ENCODE peak calls at places on chromosomes 11 and 22, in four cellular contexts. One of them, this sample, is unnamed.

GRCh38 chr22:49086606-49087157 is 741.0 kb downstream of the BRD1 start:
- DNase-seq in H1: no peak
- DNase-seq in IMR-90: no peak
- DNase-seq in mesendoderm: no peak
- DNase-seq in this sample: no peak

GRCh38 chr22:31093090-31093850 is 12.2 kb downstream of the SMTN start:
- DNase-seq in H1: peak; percentile 48
- DNase-seq in mesendoderm: no peak
- DNase-seq in IMR-90: no peak
- DNase-seq in this sample: peak; percentile 24

GRCh38 chr11:10743354-10744035 is 7.6 kb upstream of the CTR9 start:
- DNase-seq in H1: no peak
- DNase-seq in IMR-90: no peak
- DNase-seq in mesendoderm: no peak
- DNase-seq in this sample: no peak

GRCh38 chr22:35630387-35630793 is 13.3 kb upstream of the MB start:
- DNase-seq in IMR-90: peak; percentile 63
- DNase-seq in H1: no peak
- DNase-seq in mesendoderm: peak; percentile 87
- DNase-seq in this sample: peak; percentile 57

GRCh38 chr22:32053165-32053755 is 10.2 kb downstream of the SLC5A1 start:
- DNase-seq in IMR-90: no peak
- DNase-seq in H1: no peak
- DNase-seq in mesendoderm: no peak
- DNase-seq in this sample: no peak

GRCh38 chr11:14617241-14618027 is 26.2 kb upstream of the PDE3B start:
- DNase-seq in H1: no peak
- DNase-seq in mesendoderm: no peak
- DNase-seq in IMR-90: no peak
- DNase-seq in this sample: no peak

GRCh38 chr11:103892603-103893002 is 143.8 kb upstream of the DDI1 start:
- DNase-seq in H1: no peak
- DNase-seq in mesendoderm: peak; percentile 58
- DNase-seq in IMR-90: peak; percentile 83
- DNase-seq in this sample: no peak

GRCh38 chr11:2209370-2209801 is 37.8 kb upstream of the TH start:
- DNase-seq in H1: peak; percentile 41
- DNase-seq in mesendoderm: no peak
- DNase-seq in IMR-90: no peak
- DNase-seq in this sample: peak; percentile 18

GRCh38 chr11:50088231-50088630 is 55.6 kb downstream of the OR4C45 start:
- DNase-seq in H1: no peak
- DNase-seq in mesendoderm: no peak
- DNase-seq in IMR-90: no peak
- DNase-seq in this sample: no peak

GRCh38 chr22:35971418-35972119 is 57.1 kb downstream of the RBFOX2 start:
- DNase-seq in mesendoderm: peak; percentile 53
- DNase-seq in IMR-90: peak; percentile 93
- DNase-seq in H1: no peak
- DNase-seq in this sample: no peak

GRCh38 chr11:74570266-74571061 is 21.9 kb upstream of the POLD3 start:
- DNase-seq in H1: peak; percentile 50
- DNase-seq in mesendoderm: peak; percentile 64
- DNase-seq in IMR-90: peak; percentile 53
- DNase-seq in this sample: peak; percentile 57

GRCh38 chr11:115256326-115257197 is 247.7 kb downstream of the CADM1 start:
- DNase-seq in IMR-90: no peak
- DNase-seq in mesendoderm: peak; percentile 79
- DNase-seq in H1: no peak
- DNase-seq in this sample: peak; percentile 41

GRCh38 chr11:69930081-69931059 is 111.2 kb upstream of the FGF3 start:
- DNase-seq in H1: no peak
- DNase-seq in mesendoderm: no peak
- DNase-seq in IMR-90: no peak
- DNase-seq in this sample: no peak

GRCh38 chr11:69931060-69931910 is 112.1 kb upstream of the FGF3 start:
- DNase-seq in IMR-90: no peak
- DNase-seq in H1: no peak
- DNase-seq in mesendoderm: no peak
- DNase-seq in this sample: no peak

GRCh38 chr11:69935941-69936505 is 116.8 kb upstream of the FGF3 start:
- DNase-seq in H1: no peak
- DNase-seq in mesendoderm: no peak
- DNase-seq in IMR-90: no peak
- DNase-seq in this sample: no peak

GRCh38 chr11:69934861-69935494 is 115.8 kb upstream of the FGF3 start:
- DNase-seq in IMR-90: peak; percentile 27
- DNase-seq in H1: no peak
- DNase-seq in mesendoderm: peak; percentile 29
- DNase-seq in this sample: peak; percentile 82

DNA sequence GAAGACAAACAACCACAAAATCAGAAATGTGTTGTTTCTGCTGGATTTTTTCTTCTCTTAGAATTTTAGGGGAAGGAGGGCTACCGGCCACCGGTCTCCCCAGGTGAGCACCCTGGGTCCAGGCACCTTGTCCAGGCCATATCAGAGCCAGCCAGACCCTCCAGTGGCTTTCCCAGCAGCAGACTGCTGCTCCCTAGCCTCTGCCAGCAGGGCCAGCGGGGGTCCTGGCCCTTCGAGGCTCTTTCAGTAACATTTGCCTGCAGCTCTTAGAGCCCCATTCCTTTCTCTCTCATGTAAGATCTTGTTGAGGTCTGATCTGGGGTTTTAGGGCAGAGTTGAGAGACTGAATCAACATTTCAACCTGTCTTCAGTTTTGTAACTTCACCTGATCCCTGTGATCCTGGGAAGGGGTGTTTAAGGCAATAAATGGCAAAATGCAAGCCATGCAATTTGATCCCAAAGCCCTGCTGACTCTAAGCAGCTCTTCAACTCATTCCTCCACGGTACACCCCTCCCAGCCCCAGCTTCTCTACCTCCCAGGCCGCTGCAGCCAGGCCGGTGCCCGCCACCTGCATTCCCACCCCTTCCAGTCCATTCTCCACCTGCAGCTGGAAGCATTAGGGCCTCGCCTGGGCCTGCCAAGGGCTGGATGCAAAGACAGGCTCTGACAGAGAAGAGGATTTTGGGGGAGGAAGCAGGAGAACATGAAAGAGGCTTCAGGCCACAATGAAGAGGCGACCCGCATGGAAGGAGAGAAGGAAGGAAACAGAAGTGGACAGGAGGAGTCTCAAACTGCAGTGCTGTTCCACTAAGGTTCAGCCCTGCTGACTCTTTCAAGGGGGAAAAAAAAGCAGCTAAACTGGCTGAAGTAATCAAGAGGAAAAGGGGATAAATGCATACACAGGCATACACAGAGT is 113.0 kb upstream of the FGF3 start:
- DNase-seq in H1: no peak
- DNase-seq in mesendoderm: no peak
- DNase-seq in IMR-90: no peak
- DNase-seq in this sample: no peak
- H2AK5ac ChIP-seq in H1: peak overlapping the region; percentile 57
- H2AK5ac ChIP-seq in mesendoderm: no peak overlapping the region
- H2AK5ac ChIP-seq in IMR-90: no peak overlapping the region
- H2AK5ac ChIP-seq in this sample: no peak overlapping the region

DNA sequence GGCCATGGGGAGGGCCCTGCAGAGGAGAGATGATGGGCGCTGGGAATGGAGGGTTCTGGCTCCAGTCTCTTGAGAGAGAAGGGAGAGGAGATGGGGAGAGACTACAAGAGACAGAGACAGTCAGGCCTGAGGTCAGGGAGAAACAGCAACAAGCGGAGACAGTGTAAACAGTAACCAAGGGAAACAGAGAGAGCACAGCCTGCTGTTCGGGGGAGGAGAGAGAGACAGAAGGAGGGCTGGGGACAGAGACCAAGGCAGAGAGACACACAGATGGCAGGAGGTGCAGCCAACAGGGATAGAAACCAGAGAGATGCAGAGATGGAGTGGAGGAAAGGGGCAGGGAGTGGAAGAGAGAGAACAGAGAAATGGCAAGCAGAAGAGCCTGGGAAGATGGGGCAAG is 187.3 kb upstream of the SYT13 start:
- DNase-seq in H1: no peak
- DNase-seq in mesendoderm: peak; percentile 76
- DNase-seq in IMR-90: no peak
- DNase-seq in this sample: no peak
- H4K5ac ChIP-seq in H1: no peak overlapping the region
- H4K5ac ChIP-seq in mesendoderm: no peak overlapping the region
- H4K5ac ChIP-seq in IMR-90: no peak overlapping the region
- H4K5ac ChIP-seq in this sample: no peak overlapping the region

GRCh38 chr11:118885831-118886571 is 2.3 kb downstream of the CXCR5 start:
- DNase-seq in mesendoderm: no peak
- DNase-seq in H1: no peak
- DNase-seq in IMR-90: no peak
- DNase-seq in this sample: no peak
- H2AK5ac ChIP-seq in mesendoderm: peak overlapping the region; percentile 35
- H2AK5ac ChIP-seq in H1: no peak overlapping the region
- H2AK5ac ChIP-seq in IMR-90: peak overlapping the region; percentile 14
- H2AK5ac ChIP-seq in this sample: no peak overlapping the region

DNA sequence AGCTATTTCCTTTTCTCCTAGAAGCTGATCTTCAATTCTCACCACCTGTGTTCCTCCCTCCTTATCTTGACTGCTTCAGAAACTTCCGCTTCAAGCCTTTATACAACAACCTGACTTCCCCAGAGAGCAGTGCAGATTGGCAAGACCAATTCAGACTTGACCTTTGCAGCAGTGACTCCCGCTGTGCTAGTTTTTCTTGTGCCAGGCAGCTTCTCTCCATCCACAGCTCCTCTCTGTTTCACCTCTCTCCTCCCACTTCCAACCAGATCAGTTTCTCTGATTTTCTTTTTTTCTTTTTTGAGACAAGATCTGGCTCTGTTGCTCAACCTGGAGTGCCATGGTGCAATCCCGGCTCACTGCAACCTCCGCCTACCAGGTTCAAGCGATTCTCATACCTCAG is 74.3 kb downstream of the GRAMD1B start:
- DNase-seq in IMR-90: no peak
- DNase-seq in mesendoderm: no peak
- DNase-seq in H1: no peak
- DNase-seq in this sample: no peak
- H4K5ac ChIP-seq in IMR-90: no peak overlapping the region
- H4K5ac ChIP-seq in mesendoderm: no peak overlapping the region
- H4K5ac ChIP-seq in H1: no peak overlapping the region
- H4K5ac ChIP-seq in this sample: no peak overlapping the region

GRCh38 chr11:121138259-121138658 is 37.2 kb downstream of the TECTA start:
- DNase-seq in mesendoderm: no peak
- DNase-seq in H1: no peak
- DNase-seq in IMR-90: no peak
- DNase-seq in this sample: no peak

GRCh38 chr11:121141051-121141450 is 40.0 kb downstream of the TECTA start:
- DNase-seq in H1: no peak
- DNase-seq in mesendoderm: no peak
- DNase-seq in IMR-90: peak; percentile 4
- DNase-seq in this sample: no peak

GRCh38 chr11:121145826-121146225 is 44.8 kb downstream of the TECTA start:
- DNase-seq in mesendoderm: no peak
- DNase-seq in H1: no peak
- DNase-seq in IMR-90: no peak
- DNase-seq in this sample: no peak

GRCh38 chr11:121140369-121140768 is 39.3 kb downstream of the TECTA start:
- DNase-seq in H1: no peak
- DNase-seq in IMR-90: no peak
- DNase-seq in mesendoderm: no peak
- DNase-seq in this sample: no peak

GRCh38 chr11:121143921-121144320 is 42.9 kb downstream of the TECTA start:
- DNase-seq in mesendoderm: peak; percentile 61
- DNase-seq in IMR-90: no peak
- DNase-seq in H1: no peak
- DNase-seq in this sample: no peak
- H2AK5ac ChIP-seq in mesendoderm: no peak overlapping the region
- H2AK5ac ChIP-seq in IMR-90: no peak overlapping the region
- H2AK5ac ChIP-seq in H1: no peak overlapping the region
- H2AK5ac ChIP-seq in this sample: no peak overlapping the region

GRCh38 chr11:779955-780532 is 2.8 kb upstream of the GATD1 start:
- DNase-seq in IMR-90: no peak
- DNase-seq in mesendoderm: no peak
- DNase-seq in H1: no peak
- DNase-seq in this sample: no peak

GRCh38 chr11:777288-778255 is at the start of gene GATD1:
- DNase-seq in H1: peak; percentile 98
- DNase-seq in IMR-90: peak; percentile 75
- DNase-seq in mesendoderm: peak; percentile 92
- DNase-seq in this sample: peak; percentile 91

GRCh38 chr11:776459-777287 is 614 bp downstream of the GATD1 start:
- DNase-seq in H1: no peak
- DNase-seq in IMR-90: no peak
- DNase-seq in mesendoderm: peak; percentile 66
- DNase-seq in this sample: peak; percentile 83

GRCh38 chr11:782264-783174 is 5.2 kb upstream of the GATD1 start:
- DNase-seq in H1: no peak
- DNase-seq in IMR-90: no peak
- DNase-seq in mesendoderm: no peak
- DNase-seq in this sample: no peak

GRCh38 chr11:779120-779954 is 2.0 kb upstream of the GATD1 start:
- DNase-seq in IMR-90: no peak
- DNase-seq in H1: peak; percentile 43
- DNase-seq in mesendoderm: no peak
- DNase-seq in this sample: no peak
- H4K5ac ChIP-seq in IMR-90: no peak overlapping the region
- H4K5ac ChIP-seq in H1: no peak overlapping the region
- H4K5ac ChIP-seq in mesendoderm: no peak overlapping the region
- H4K5ac ChIP-seq in this sample: no peak overlapping the region

DNA sequence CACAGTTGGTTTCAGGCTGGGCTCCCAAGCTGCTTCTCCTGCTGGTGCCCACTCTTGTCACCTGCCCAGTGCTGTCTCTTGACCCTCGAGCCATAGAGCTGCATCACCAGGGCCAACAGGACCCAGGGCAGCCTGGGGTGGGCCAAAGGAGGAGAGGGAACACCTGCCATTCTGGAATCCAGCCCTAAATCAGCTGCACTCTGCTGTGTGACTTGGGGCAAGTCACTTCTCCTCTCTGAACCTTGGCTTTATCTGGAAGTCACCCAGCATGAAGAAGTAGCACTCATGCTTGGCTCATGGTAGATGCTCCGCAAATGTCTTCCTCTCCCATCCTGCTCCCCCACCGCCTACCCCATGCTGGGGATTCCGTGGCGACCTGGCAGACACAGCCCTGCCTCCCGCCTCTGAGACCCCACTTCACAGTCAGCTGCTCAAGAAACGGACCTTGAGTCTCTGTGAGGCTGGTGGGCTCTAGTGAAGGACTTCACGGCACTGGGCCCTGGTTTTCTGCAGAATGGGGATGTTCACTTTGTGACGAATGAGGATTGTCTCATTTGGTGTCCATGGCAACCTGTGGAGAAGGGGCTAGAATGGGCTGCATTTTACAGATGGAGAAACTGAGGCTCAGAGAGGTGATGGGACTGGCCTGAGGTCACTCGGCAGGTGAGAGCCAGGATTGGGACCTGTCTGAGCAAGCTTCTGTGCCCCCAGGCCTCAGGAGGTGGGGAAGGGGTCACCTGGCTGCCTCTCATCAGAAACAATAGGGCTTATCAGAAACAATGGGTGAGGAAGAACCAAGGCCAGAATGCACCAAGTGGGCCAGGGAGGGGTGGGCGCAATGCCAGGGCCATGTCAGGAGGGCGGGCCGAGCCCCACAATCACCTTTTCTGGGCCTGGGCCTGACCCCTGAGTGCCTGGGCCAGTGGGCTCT is 12.4 kb downstream of the EMID1 start:
- DNase-seq in mesendoderm: peak; percentile 38
- DNase-seq in IMR-90: no peak
- DNase-seq in H1: no peak
- DNase-seq in this sample: peak; percentile 25
- H2AK5ac ChIP-seq in mesendoderm: no peak overlapping the region
- H2AK5ac ChIP-seq in IMR-90: peak overlapping the region; percentile 37
- H2AK5ac ChIP-seq in H1: no peak overlapping the region
- H2AK5ac ChIP-seq in this sample: no peak overlapping the region

This sample was measured in H9.